ENCODE peak calls at places on chromosomes 2 and 18, in six cellular contexts. M is HCT116, P is GM12878, I is HepG2, C is SK-N-SH, U is K562. D is an unnamed sample.
A peak's percentile ranks its signal among the peaks of the same experiment; 100 is the strongest.

GRCh38 chr2:17821535-17822451 is 5.5 kb downstream of the MSGN1 start:
- DNase-seq in P (no peak), I (no peak), C (no peak), U (no peak), M (no peak), D (no peak)

GRCh38 chr18:14974576-14974975 is 226.6 kb downstream of the ANKRD30B start:
- DNase-seq in P (no peak), U (no peak), M (no peak), I (no peak), C (no peak), D (no peak)

GRCh38 chr2:22999951-23000350 is 385.0 kb upstream of the KLHL29 start:
- DNase-seq in C (no peak), M (no peak), P (no peak), I (no peak), U (no peak), D (no peak)

GRCh38 chr2:32159678-32160077 is 6.0 kb upstream of the SLC30A6 start:
- DNase-seq in U (no peak), C (no peak), M (no peak), I (no peak), P (no peak), D (no peak)

GRCh38 chr2:56754627-56755026 is 570.8 kb downstream of the CCDC85A start:
- DNase-seq in M (no peak), I (no peak), C (no peak), U (no peak), P (no peak), D (no peak)

GRCh38 chr2:1047485-1047884 is 96.8 kb downstream of the SNTG2 start:
- DNase-seq in C (no peak), U (no peak), I (peak; percentile 7), P (no peak), M (no peak), D (no peak)

GRCh38 chr18:76457475-76457874 is 37.6 kb downstream of the ZNF516 start:
- DNase-seq in P (no peak), I (no peak), C (no peak), M (no peak), U (no peak), D (no peak)

GRCh38 chr18:48360376-48361021 is 48.7 kb downstream of the ZBTB7C start:
- DNase-seq in M (no peak), U (no peak), P (no peak), I (no peak), C (no peak), D (no peak)

GRCh38 chr18:24764766-24765165 is 304.3 kb downstream of the HRH4 start:
- DNase-seq in U (no peak), I (no peak), C (no peak), M (no peak), P (no peak), D (no peak)

GRCh38 chr2:65232636-65233035 is 5.0 kb downstream of the ACTR2 start:
- DNase-seq in I (no peak), C (no peak), P (no peak), M (no peak), U (no peak), D (no peak)

GRCh38 chr2:204030337-204030736 is 93.8 kb downstream of the ICOS start:
- DNase-seq in I (no peak), P (no peak), U (no peak), M (no peak), C (no peak), D (no peak)

DNA sequence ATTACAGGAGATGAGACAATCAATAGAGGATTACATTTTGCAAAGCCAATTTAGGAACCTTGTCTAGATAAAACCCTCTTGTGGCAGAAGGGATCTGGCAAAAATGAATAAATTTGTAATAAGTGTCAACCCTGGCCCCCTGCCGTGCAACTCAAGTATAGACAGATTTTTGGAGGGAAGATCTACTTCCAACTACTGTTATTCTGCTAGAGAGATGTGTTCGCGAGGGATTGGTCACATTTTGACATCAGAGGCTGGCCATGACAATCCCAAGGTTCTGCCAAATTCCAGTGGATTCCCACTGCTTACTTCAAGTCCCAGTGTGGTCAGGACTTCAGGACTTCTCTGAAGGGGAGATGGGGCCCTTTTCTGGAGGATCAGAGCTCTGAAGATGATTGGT is 192.6 kb downstream of the SH3RF3 start:
- DNase-seq in C (no peak), I (no peak), M (no peak), U (no peak), P (no peak), D (no peak)
- TF ChIP-seq JUND in C (no peak), I (no peak), M (no peak), U (no peak), P (no peak), D (no peak)

GRCh38 chr2:172480301-172481218 is 53.2 kb downstream of the ITGA6 start:
- DNase-seq in I (peak; percentile 91), M (no peak), P (no peak), U (no peak), C (no peak), D (no peak)
- TF ChIP-seq JUND in I (no peak), M (no peak), P (no peak), U (no peak), C (peak; percentile 10), D (no peak)

DNA sequence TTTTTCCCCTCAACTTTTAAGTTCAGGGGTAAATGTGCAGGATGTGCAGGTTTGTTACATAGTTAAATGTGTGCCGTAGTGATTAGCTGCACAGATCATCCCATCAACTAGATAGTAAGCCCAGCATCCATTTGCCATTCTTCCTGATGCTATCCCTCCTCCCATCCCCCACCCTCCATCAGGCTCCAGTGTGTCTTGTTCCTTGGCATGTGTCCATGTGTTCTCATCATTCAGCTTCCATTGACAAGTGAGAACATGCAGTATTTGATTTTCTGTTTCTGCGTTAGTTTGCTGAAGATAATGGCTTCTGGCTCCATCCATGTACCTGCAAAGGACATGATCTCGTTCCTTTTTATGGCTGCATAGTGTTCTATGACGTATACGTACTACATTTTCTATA is 47.2 kb upstream of the STON1 start:
- DNase-seq in C (no peak), P (no peak), U (no peak), M (no peak), I (no peak), D (no peak)
- TF ChIP-seq JUND in C (no peak), P (no peak), U (no peak), M (no peak), I (no peak), D (no peak)

GRCh38 chr2:61210332-61210981 is 48.5 kb downstream of the C2orf74 start:
- DNase-seq in P (no peak), I (peak; percentile 34), M (no peak), C (no peak), U (no peak), D (no peak)
- TF ChIP-seq JUND in P (no peak), I (no peak), M (no peak), C (no peak), U (no peak), D (no peak)

DNA sequence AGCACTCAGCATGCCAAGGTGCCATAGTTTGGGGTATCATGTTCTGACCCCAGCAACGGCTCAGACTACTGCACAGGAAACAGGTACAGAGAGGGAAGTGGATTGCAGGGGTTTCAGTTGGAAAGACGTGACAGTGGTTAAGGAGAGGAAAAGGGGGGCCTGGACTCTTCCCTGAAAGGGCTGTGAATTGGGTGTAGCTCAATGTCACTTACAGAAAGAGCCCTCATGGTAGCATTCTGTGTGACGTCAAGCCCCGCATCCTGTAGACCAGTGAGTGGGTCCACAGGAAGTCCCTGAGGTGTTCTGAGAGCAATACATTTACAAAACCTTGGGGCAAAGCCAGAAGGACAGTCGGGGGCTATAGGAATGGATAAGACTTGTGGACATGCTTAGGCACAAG is 121.5 kb upstream of the GYPC start:
- DNase-seq in U (no peak), C (no peak), I (no peak), P (no peak), M (no peak), D (no peak)
- TF ChIP-seq JUND in U (no peak), C (no peak), I (no peak), P (no peak), M (no peak), D (no peak)

D was measured in T47D.